ENCODE peak calls at places on chromosomes 2 and 18, in five cellular contexts. W is activated naive CD4-positive, alpha-beta T cell treated with anti-CD3 and anti-CD28 coated beads, Interleukin-2, amount 50 U/mL, for 16 hours; Q is stimulated activated CD4-positive, alpha-beta T cell treated with anti-CD3 and anti-CD28 coated beads, Interleukin-1b, Interleukin-23, amount 100 ng/mL, for 4 hours; D is stomach; H is DMS 273 treated with DMSO at 0.1 percent for 48 hours. G is an unnamed sample.

GRCh38 chr2:46827274-46827930 is 88.2 kb downstream of the MCFD2 start:
- DNase-seq in W (no peak), Q (no peak), D (no peak), H (no peak), G (no peak)

GRCh38 chr2:158969717-158970521 is 1.5 kb downstream of the TANC1 start:
- DNase-seq in W (no peak), Q (no peak), D (peak), H (peak), G (no peak)

GRCh38 chr2:147346142-147346541 is 498.7 kb upstream of the ACVR2A start:
- DNase-seq in W (no peak), Q (no peak), D (no peak), H (no peak), G (no peak)

GRCh38 chr2:20129320-20130274 is 78.2 kb upstream of the LAPTM4A start:
- DNase-seq in W (no peak), Q (no peak), D (peak), H (no peak), G (no peak)

GRCh38 chr2:109317471-109318090 is 188.6 kb downstream of the SH3RF3 start:
- DNase-seq in W (no peak), Q (no peak), D (no peak), H (no peak), G (no peak)

GRCh38 chr2:99970292-99970868 is 172.0 kb downstream of the AFF3 start:
- DNase-seq in W (no peak), Q (no peak), D (no peak), H (no peak), G (no peak)

GRCh38 chr2:113240915-113241911 is 37.5 kb downstream of the PAX8 start:
- DNase-seq in W (peak), Q (peak), D (peak), H (no peak), G (peak)

GRCh38 chr2:113838277-113838676 is 51.6 kb upstream of the ACTR3 start:
- DNase-seq in W (no peak), Q (no peak), D (no peak), H (no peak), G (no peak)

GRCh38 chr2:1488851-1489250 is 75.6 kb downstream of the TPO start:
- DNase-seq in W (no peak), Q (no peak), D (no peak), H (no peak), G (no peak)

GRCh38 chr2:169715379-169716228 is 18.0 kb upstream of the KLHL23 start:
- DNase-seq in W (no peak), Q (no peak), D (peak), H (no peak), G (no peak)

GRCh38 chr18:3401669-3402620 is 48.0 kb upstream of the TGIF1 start:
- DNase-seq in W (no peak), Q (no peak), D (no peak), H (no peak), G (no peak)

GRCh38 chr2:204795156-204795555 is 249.9 kb downstream of the PARD3B start:
- DNase-seq in W (no peak), Q (no peak), D (no peak), H (no peak), G (no peak)

GRCh38 chr2:196334710-196335109 is 163.3 kb upstream of the STK17B start:
- DNase-seq in W (no peak), Q (no peak), D (no peak), H (no peak), G (no peak)

GRCh38 chr2:240249423-240250149 is 109.1 kb upstream of the OTOS start:
- DNase-seq in W (no peak), Q (no peak), D (peak), H (no peak), G (peak)

GRCh38 chr2:207937818-207938217 is 87.5 kb downstream of the PLEKHM3 start:
- DNase-seq in W (no peak), Q (no peak), D (no peak), H (no peak), G (no peak)

GRCh38 chr2:206442516-206442853 is 847 bp upstream of the ADAM23 start:
- DNase-seq in W (no peak), Q (no peak), D (no peak), H (no peak), G (no peak)

GRCh38 chr2:218400930-218401833 is 1.5 kb downstream of the CTDSP1 start:
- DNase-seq in W (no peak), Q (no peak), D (peak), H (no peak), G (no peak)

GRCh38 chr2:16900405-16901025 is 234.9 kb upstream of the CYRIA start:
- DNase-seq in W (no peak), Q (no peak), D (peak), H (peak), G (no peak)

GRCh38 chr2:123485056-123485455 is 540.0 kb upstream of the CNTNAP5 start:
- DNase-seq in W (no peak), Q (no peak), D (no peak), H (no peak), G (no peak)

GRCh38 chr2:203789613-203790012 is 78.0 kb upstream of the CTLA4 start:
- DNase-seq in W (no peak), Q (no peak), D (no peak), H (no peak), G (no peak)

GRCh38 chr2:74039611-74040010 is 54.9 kb downstream of the TET3 start:
- DNase-seq in W (no peak), Q (no peak), D (no peak), H (peak), G (no peak)

GRCh38 chr18:59799383-59800015 is 100.3 kb upstream of the PMAIP1 start:
- DNase-seq in W (no peak), Q (no peak), D (no peak), H (peak), G (no peak)

GRCh38 chr2:7672027-7672684 is 754.9 kb downstream of the RNF144A start:
- DNase-seq in W (peak), Q (peak), D (peak), H (peak), G (peak)

GRCh38 chr2:25228848-25229674 is 60.7 kb upstream of the POMC start:
- DNase-seq in W (no peak), Q (peak), D (peak), H (peak), G (no peak)

GRCh38 chr18:76351961-76352581 is 143.0 kb downstream of the ZNF516 start:
- DNase-seq in W (no peak), Q (no peak), D (no peak), H (peak), G (no peak)

GRCh38 chr18:13364721-13365205 is 146.2 kb downstream of the LDLRAD4 start:
- DNase-seq in W (no peak), Q (no peak), D (no peak), H (no peak), G (no peak)

GRCh38 chr2:43126817-43127207 is 99.6 kb downstream of the ZFP36L2 start:
- DNase-seq in W (no peak), Q (no peak), D (no peak), H (no peak), G (no peak)

GRCh38 chr2:224023188-224023587 is 15.9 kb downstream of the SERPINE2 start:
- DNase-seq in W (no peak), Q (no peak), D (no peak), H (no peak), G (no peak)

GRCh38 chr18:56709463-56709862 is 58.3 kb downstream of the WDR7 start:
- DNase-seq in W (no peak), Q (peak), D (no peak), H (peak), G (no peak)

GRCh38 chr2:110854355-110855081 is 122.1 kb downstream of the ACOXL start:
- DNase-seq in W (no peak), Q (no peak), D (no peak), H (no peak), G (no peak)

GRCh38 chr2:26519396-26519991 is 41.6 kb upstream of the OTOF start:
- DNase-seq in W (no peak), Q (no peak), D (no peak), H (no peak), G (no peak)

GRCh38 chr2:28247747-28248146 is 144.9 kb upstream of the FOSL2 start:
- DNase-seq in W (no peak), Q (no peak), D (no peak), H (no peak), G (no peak)

GRCh38 chr2:99821572-99822369 is 320.6 kb downstream of the AFF3 start:
- DNase-seq in W (no peak), Q (no peak), D (no peak), H (no peak), G (no peak)

GRCh38 chr2:72722492-72723090 is 103.2 kb downstream of the EXOC6B start:
- DNase-seq in W (no peak), Q (no peak), D (no peak), H (no peak), G (no peak)

G was measured in activated CD4-positive, CD25-positive, alpha-beta regulatory T cell treated with anti-CD3 and anti-CD28 coated beads, Interleukin-2, amount 50 U/mL, for 72 hours.